ENCODE peak calls at places on chromosomes 7 and 10, in seven cellular contexts. W, E, M, Z, A, S and Y are unnamed samples.

GRCh38 chr7:150862356-150862755 is 10.0 kb downstream of the AOC1 start:
- DNase-seq in W (no peak), E (no peak), M (no peak), Z (no peak), A (no peak), S (no peak), Y (no peak)

GRCh38 chr7:72123913-72124312 is 288.2 kb downstream of the CALN1 start:
- DNase-seq in W (no peak), E (no peak), M (no peak), Z (no peak), A (no peak), S (no peak), Y (no peak)

GRCh38 chr7:94289071-94289470 is 105.6 kb upstream of the COL1A2 start:
- DNase-seq in W (peak), E (peak), M (no peak), Z (no peak), A (no peak), S (peak), Y (peak)

GRCh38 chr7:95549818-95550529 is 46.3 kb downstream of the PDK4 start:
- DNase-seq in W (peak), E (peak), M (no peak), Z (peak), A (no peak), S (peak), Y (peak)

GRCh38 chr10:22682237-22683192 is 31.9 kb downstream of the PIP4K2A start:
- DNase-seq in W (peak), E (no peak), M (no peak), Z (peak), A (peak), S (no peak), Y (no peak)

GRCh38 chr10:132464256-132465192 is 67.5 kb downstream of the PWWP2B start:
- DNase-seq in W (peak), E (peak), M (no peak), Z (no peak), A (no peak), S (peak), Y (peak)

GRCh38 chr10:132836832-132837540 is 51.0 kb upstream of the NKX6-2 start:
- DNase-seq in W (no peak), E (peak), M (peak), Z (peak), A (peak), S (peak), Y (peak)

GRCh38 chr7:115008465-115009114 is 86.7 kb downstream of the MDFIC start:
- DNase-seq in W (peak), E (peak), M (no peak), Z (no peak), A (no peak), S (peak), Y (peak)

GRCh38 chr10:87054373-87055295 is 34.5 kb downstream of the FAM25A start:
- DNase-seq in W (no peak), E (no peak), M (no peak), Z (no peak), A (no peak), S (peak), Y (no peak)

GRCh38 chr10:74771054-74771453 is 55.3 kb upstream of the KAT6B start:
- DNase-seq in W (no peak), E (no peak), M (no peak), Z (no peak), A (no peak), S (no peak), Y (no peak)

GRCh38 chr10:43949351-43949750 is 300.7 kb upstream of the ZNF32 start:
- DNase-seq in W (no peak), E (no peak), M (no peak), Z (no peak), A (no peak), S (no peak), Y (no peak)

GRCh38 chr7:157557263-157557662 is 220.5 kb downstream of the DNAJB6 start:
- DNase-seq in W (no peak), E (no peak), M (no peak), Z (no peak), A (no peak), S (no peak), Y (no peak)
- TF ChIP-seq POLR2A in W (no peak), E (no peak), M (no peak), Z (no peak), A (no peak), S (no peak), Y (no peak)

DNA sequence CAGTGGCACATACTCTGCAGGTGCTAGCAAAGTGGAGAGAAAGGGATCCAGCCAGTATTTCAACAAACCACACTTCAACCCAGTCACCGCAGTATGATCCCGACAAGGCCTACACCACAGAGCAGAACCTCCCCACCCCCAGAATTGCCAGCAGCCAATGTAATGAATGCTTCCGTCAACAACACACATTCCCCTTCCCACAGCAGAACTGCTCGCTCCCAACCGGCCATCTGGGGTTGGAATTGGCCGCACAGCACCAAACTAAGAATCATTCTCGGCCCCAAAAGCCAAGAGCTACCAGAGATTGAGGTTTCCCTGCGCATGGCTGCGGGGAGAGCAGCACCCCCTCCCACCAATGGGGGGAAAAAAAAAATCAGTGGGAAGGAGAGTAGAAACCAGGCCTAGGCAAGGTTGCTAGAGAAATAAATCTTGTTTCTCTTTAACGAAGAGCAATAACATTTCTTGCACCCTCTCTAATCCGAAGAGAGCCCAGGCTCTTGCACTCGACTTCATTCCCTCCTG is 1.1 kb downstream of the WASL start:
- DNase-seq in W (peak), E (peak), M (no peak), Z (peak), A (peak), S (peak), Y (peak)
- TF ChIP-seq POLR2A in W (peak), E (no peak), M (no peak), Z (no peak), A (peak), S (peak), Y (no peak)

GRCh38 chr10:89414146-89414878 is at the start of gene IFIT5:
- DNase-seq in W (peak), E (peak), M (peak), Z (peak), A (peak), S (peak), Y (peak)
- TF ChIP-seq POLR2A in W (no peak), E (peak), M (no peak), Z (peak), A (no peak), S (peak), Y (peak)

GRCh38 chr10:125175807-125176206 is 15.4 kb upstream of the CTBP2 start:
- DNase-seq in W (no peak), E (no peak), M (no peak), Z (no peak), A (no peak), S (no peak), Y (no peak)

GRCh38 chr10:125172694-125173093 is 12.3 kb upstream of the CTBP2 start:
- DNase-seq in W (no peak), E (no peak), M (no peak), Z (no peak), A (no peak), S (no peak), Y (peak)

GRCh38 chr10:125174360-125174759 is 14.0 kb upstream of the CTBP2 start:
- DNase-seq in W (no peak), E (no peak), M (no peak), Z (no peak), A (no peak), S (no peak), Y (peak)

GRCh38 chr10:125177641-125178640 is 17.6 kb upstream of the CTBP2 start:
- DNase-seq in W (no peak), E (no peak), M (no peak), Z (no peak), A (no peak), S (no peak), Y (peak)
- TF ChIP-seq POLR2A in W (no peak), E (no peak), M (no peak), Z (no peak), A (no peak), S (no peak), Y (no peak)